ENCODE peak calls at places on chromosomes 1 and 21, in six cellular contexts. R, B, T, Z, P and V are unnamed samples.

GRCh38 chr1:158716335-158716734 is 4.2 kb downstream of the OR6K3 start:
- DNase-seq in R (peak; percentile 0), B (no peak), T (no peak), Z (no peak), P (no peak), V (no peak)

GRCh38 chr21:25949701-25950100 is 214.9 kb downstream of the GABPA start:
- DNase-seq in R (no peak), B (no peak), T (no peak), Z (peak; percentile 72), P (no peak), V (peak; percentile 70)

GRCh38 chr21:45154511-45155508 is 80.4 kb downstream of the ADARB1 start:
- DNase-seq in R (peak; percentile 87), B (no peak), T (no peak), Z (peak; percentile 11), P (no peak), V (peak; percentile 32)

GRCh38 chr1:73144321-73144720 is 862.0 kb upstream of the NEGR1 start:
- DNase-seq in R (no peak), B (no peak), T (no peak), Z (no peak), P (no peak), V (no peak)

GRCh38 chr1:152313319-152313801 is 11.7 kb downstream of the FLG start:
- DNase-seq in R (no peak), B (peak; percentile 47), T (no peak), Z (no peak), P (no peak), V (no peak)

GRCh38 chr1:164320780-164321683 is 238.0 kb upstream of the PBX1 start:
- DNase-seq in R (no peak), B (peak; percentile 71), T (peak; percentile 60), Z (peak; percentile 23), P (no peak), V (peak; percentile 38)

GRCh38 chr1:94025383-94026340 is 95.3 kb downstream of the ABCA4 start:
- DNase-seq in R (peak; percentile 79), B (no peak), T (peak; percentile 53), Z (peak; percentile 44), P (no peak), V (peak; percentile 49)

GRCh38 chr1:53642607-53643006 is 96.4 kb downstream of the GLIS1 start:
- DNase-seq in R (no peak), B (peak; percentile 10), T (no peak), Z (no peak), P (no peak), V (no peak)

GRCh38 chr1:54619749-54620148 is 3.6 kb downstream of the FAM151A start:
- DNase-seq in R (no peak), B (peak; percentile 42), T (no peak), Z (no peak), P (no peak), V (no peak)

GRCh38 chr1:159936284-159936904 is 9.0 kb downstream of the IGSF9 start:
- DNase-seq in R (no peak), B (peak; percentile 85), T (peak; percentile 68), Z (peak; percentile 94), P (peak; percentile 75), V (peak; percentile 90)

GRCh38 chr1:214762902-214763301 is 159.9 kb downstream of the CENPF start:
- DNase-seq in R (no peak), B (no peak), T (no peak), Z (no peak), P (no peak), V (no peak)
- H3K9me3 ChIP-seq in R (peaks cover 9% of the 10 kb centered on the region), B (peaks cover 4% of the 10 kb centered on the region), T (no peaks in the 10 kb centered on the region), Z (no peaks in the 10 kb centered on the region), P (peaks cover 2% of the 10 kb centered on the region), V (no peaks in the 10 kb centered on the region)

GRCh38 chr1:222583079-222583478 is 6.7 kb downstream of the TAF1A start:
- DNase-seq in R (no peak), B (no peak), T (no peak), Z (no peak), P (no peak), V (no peak)
- H3K4me3 ChIP-seq in R (no peak overlapping the region), B (no peak overlapping the region), T (no peak overlapping the region), Z (no peak overlapping the region), P (no peak overlapping the region), V (no peak overlapping the region)

GRCh38 chr21:27425172-27425571 is 458.3 kb upstream of the ADAMTS5 start:
- DNase-seq in R (no peak), B (no peak), T (no peak), Z (no peak), P (no peak), V (no peak)

GRCh38 chr21:27423906-27424595 is 457.2 kb upstream of the ADAMTS5 start:
- DNase-seq in R (peak; percentile 69), B (no peak), T (no peak), Z (no peak), P (no peak), V (peak; percentile 49)

GRCh38 chr21:27424601-27425000 is 457.7 kb upstream of the ADAMTS5 start:
- DNase-seq in R (peak; percentile 34), B (no peak), T (no peak), Z (no peak), P (no peak), V (no peak)

GRCh38 chr21:27425574-27425973 is 458.7 kb upstream of the ADAMTS5 start:
- DNase-seq in R (peak; percentile 69), B (no peak), T (no peak), Z (no peak), P (no peak), V (no peak)

DNA sequence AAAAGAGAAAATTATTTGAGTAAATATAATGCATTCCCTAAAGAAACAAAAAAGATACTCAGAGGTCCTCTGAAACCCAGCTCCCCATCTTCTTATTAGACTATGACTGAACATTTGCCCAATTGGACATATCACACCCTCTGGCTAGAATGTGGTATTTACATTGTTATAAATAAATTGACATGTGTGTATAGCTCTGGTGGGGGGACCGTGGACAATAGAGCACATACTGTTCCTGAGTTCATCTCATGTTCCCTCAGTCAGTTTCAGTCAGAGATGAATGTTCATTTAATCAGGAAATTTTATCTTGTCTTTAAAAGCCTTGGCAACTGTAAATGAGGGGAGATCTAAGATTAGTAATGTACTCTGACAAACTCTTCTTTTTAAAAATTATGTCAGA is 459.3 kb upstream of the ADAMTS5 start:
- DNase-seq in R (no peak), B (no peak), T (no peak), Z (no peak), P (no peak), V (no peak)
- H3K9me3 ChIP-seq in R (no peaks in the 10 kb centered on the region), B (no peaks in the 10 kb centered on the region), T (no peaks in the 10 kb centered on the region), Z (no peaks in the 10 kb centered on the region), P (peaks cover 2% of the 10 kb centered on the region), V (no peaks in the 10 kb centered on the region)

DNA sequence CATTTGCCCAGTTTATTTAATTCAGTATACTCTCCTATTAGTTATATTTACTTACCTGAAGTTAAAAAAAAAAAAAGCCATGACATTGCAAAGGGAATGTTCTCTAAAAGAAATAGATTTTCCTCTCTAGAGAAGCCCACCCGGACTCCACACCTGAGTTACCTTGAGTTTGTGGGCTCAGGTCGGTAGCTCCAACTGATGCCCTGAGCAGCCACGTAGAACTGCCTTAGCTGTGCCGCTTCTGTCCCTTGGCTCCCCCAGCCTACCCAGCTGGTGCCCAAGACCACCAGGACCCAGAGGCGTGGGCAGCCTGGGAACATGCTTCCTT is 250 bp downstream of the F5 start:
- DNase-seq in R (no peak), B (no peak), T (no peak), Z (no peak), P (no peak), V (no peak)
- H3K4me3 ChIP-seq in R (no peak overlapping the region), B (peak overlapping the region; percentile 5), T (no peak overlapping the region), Z (no peak overlapping the region), P (peak overlapping the region; percentile 90), V (no peak overlapping the region)

GRCh38 chr1:247043406-247043805 is 35.2 kb downstream of the ZNF670 start:
- DNase-seq in R (no peak), B (no peak), T (no peak), Z (no peak), P (no peak), V (no peak)

GRCh38 chr1:247047702-247048101 is 30.9 kb downstream of the ZNF670 start:
- DNase-seq in R (no peak), B (no peak), T (no peak), Z (no peak), P (no peak), V (no peak)

GRCh38 chr1:247047260-247047659 is 31.4 kb downstream of the ZNF670 start:
- DNase-seq in R (no peak), B (no peak), T (no peak), Z (no peak), P (no peak), V (no peak)
- H3K9me3 ChIP-seq in R (peaks cover 42% of the 10 kb centered on the region), B (peaks cover 22% of the 10 kb centered on the region), T (no peaks in the 10 kb centered on the region), Z (peaks cover 5% of the 10 kb centered on the region), P (peaks cover 66% of the 10 kb centered on the region), V (peaks cover 6% of the 10 kb centered on the region)

DNA sequence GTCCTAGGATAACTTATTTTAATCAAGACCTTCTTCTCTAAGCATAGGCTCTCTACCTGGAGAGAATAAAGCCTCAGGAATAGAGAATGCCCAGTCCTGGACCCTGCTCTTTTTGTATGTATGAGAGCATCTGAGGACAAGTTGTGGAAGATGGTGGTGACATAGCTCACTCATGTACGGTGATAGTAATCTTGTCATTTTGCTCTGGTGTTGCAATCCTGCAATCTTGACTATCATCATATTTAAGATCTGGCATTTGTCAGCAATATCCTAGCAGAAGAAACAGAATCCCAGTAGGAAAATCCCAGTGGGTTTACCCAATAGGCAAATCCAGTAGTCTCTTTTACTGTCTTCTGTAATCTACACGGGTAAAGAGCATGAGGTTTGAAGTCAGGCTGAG is 21.6 kb upstream of the SERBP1 start:
- DNase-seq in R (no peak), B (no peak), T (no peak), Z (no peak), P (no peak), V (no peak)
- H3K4me3 ChIP-seq in R (no peak overlapping the region), B (no peak overlapping the region), T (no peak overlapping the region), Z (no peak overlapping the region), P (no peak overlapping the region), V (no peak overlapping the region)

GRCh38 chr21:24824209-24824608 is 783.1 kb downstream of the MRPL39 start:
- DNase-seq in R (no peak), B (no peak), T (no peak), Z (no peak), P (no peak), V (no peak)

GRCh38 chr21:24826822-24827221 is 780.5 kb downstream of the MRPL39 start:
- DNase-seq in R (no peak), B (no peak), T (no peak), Z (no peak), P (no peak), V (no peak)

GRCh38 chr21:24825348-24825747 is 781.9 kb downstream of the MRPL39 start:
- DNase-seq in R (no peak), B (no peak), T (no peak), Z (no peak), P (no peak), V (no peak)

GRCh38 chr21:24823247-24823646 is 784.0 kb downstream of the MRPL39 start:
- DNase-seq in R (no peak), B (no peak), T (no peak), Z (no peak), P (no peak), V (no peak)
- H3K9me3 ChIP-seq in R (no peaks in the 10 kb centered on the region), B (no peaks in the 10 kb centered on the region), T (no peaks in the 10 kb centered on the region), Z (no peaks in the 10 kb centered on the region), P (no peaks in the 10 kb centered on the region), V (no peaks in the 10 kb centered on the region)